ENCODE peak calls at places on chromosome 14, in ten cellular contexts. U, J, X, F, T, Z, P, H, D and C are unnamed samples.

GRCh38 chr14:85333313-85333712 is 196.6 kb upstream of the FLRT2 start:
- DNase-seq in T (no peak), H (no peak), X (peak; percentile 31), F (no peak), J (no peak), P (peak; percentile 55), U (no peak), D (no peak), Z (peak; percentile 11), C (no peak)

GRCh38 chr14:58907803-58908202 is 270.0 kb downstream of the DACT1 start:
- DNase-seq in D (no peak), T (no peak), U (no peak), Z (no peak), F (no peak), P (no peak), X (no peak), H (no peak), J (no peak), C (no peak)

GRCh38 chr14:91968280-91968679 is 20.8 kb upstream of the FBLN5 start:
- DNase-seq in J (no peak), F (peak; percentile 32), T (no peak), D (no peak), U (no peak), X (no peak), H (no peak), P (no peak), Z (no peak), C (no peak)

GRCh38 chr14:51139221-51139681 is 44.3 kb upstream of the TRIM9 start:
- DNase-seq in H (no peak), U (peak; percentile 71), P (peak; percentile 53), D (no peak), T (peak; percentile 20), J (no peak), Z (no peak), F (no peak), X (no peak), C (no peak)

GRCh38 chr14:71600309-71600708 is 331.9 kb upstream of the RGS6 start:
- DNase-seq in F (no peak), Z (no peak), X (no peak), D (no peak), H (no peak), J (no peak), T (no peak), P (no peak), U (no peak), C (no peak)

GRCh38 chr14:96584199-96584906 is 82.2 kb downstream of the PAPOLA start:
- DNase-seq in Z (no peak), H (peak; percentile 6), D (no peak), P (peak; percentile 27), F (no peak), T (peak; percentile 48), X (peak; percentile 13), U (no peak), J (no peak), C (peak; percentile 26)

GRCh38 chr14:90509403-90509802 is 112.6 kb downstream of the CALM1 start:
- DNase-seq in P (no peak), D (no peak), J (no peak), U (no peak), F (no peak), H (no peak), Z (no peak), X (no peak), T (no peak), C (no peak)

GRCh38 chr14:59435987-59436386 is 29.2 kb downstream of the GPR135 start:
- DNase-seq in J (no peak), H (no peak), P (peak; percentile 17), Z (no peak), D (no peak), F (no peak), U (no peak), X (no peak), T (no peak), C (no peak)

GRCh38 chr14:77543637-77544334 is 45.2 kb upstream of the ISM2 start:
- DNase-seq in Z (no peak), H (no peak), F (no peak), P (peak; percentile 74), D (no peak), J (no peak), U (no peak), T (no peak), X (peak; percentile 49), C (no peak)

GRCh38 chr14:77691259-77691658 is 16.6 kb downstream of the ALKBH1 start:
- DNase-seq in D (no peak), T (no peak), J (peak; percentile 77), H (no peak), P (no peak), X (no peak), F (no peak), U (no peak), Z (no peak), C (no peak)

GRCh38 chr14:53929871-53930685 is 26.5 kb downstream of the BMP4 start:
- DNase-seq in J (no peak), Z (no peak), F (peak; percentile 16), P (no peak), D (no peak), U (peak; percentile 23), X (no peak), T (no peak), H (no peak), C (peak; percentile 38)